ENCODE peak calls at places on chromosomes 4 and X, in seven cellular contexts. R is prostate gland, Z is SJSA1, A is esophagus muscularis mucosa, S is epithelial cell of esophagus, T is lower lobe of right lung, C is AG04450. O is an unnamed sample.

GRCh38 chr4:149997881-149998421 is 80.3 kb upstream of the DCLK2 start:
- DNase-seq in R (no peak), Z (no peak), A (no peak), S (peak), T (no peak), C (no peak), O (no peak)

GRCh38 chrX:46587753-46588171 is 14.2 kb downstream of the CHST7 start:
- DNase-seq in R (no peak), Z (peak), A (no peak), S (no peak), T (no peak), C (no peak), O (no peak)

GRCh38 chrX:71169586-71169985 is 24.9 kb downstream of the NLGN3 start:
- DNase-seq in R (no peak), Z (no peak), A (no peak), S (no peak), T (no peak), C (no peak), O (no peak)

GRCh38 chrX:71650333-71650969 is 16.9 kb upstream of the LOC101059915 start:
- DNase-seq in R (no peak), Z (no peak), A (no peak), S (no peak), T (no peak), C (no peak), O (no peak)

GRCh38 chr4:94507708-94508107 is 56.0 kb downstream of the PDLIM5 start:
- DNase-seq in R (no peak), Z (no peak), A (no peak), S (peak), T (no peak), C (peak), O (peak)

GRCh38 chr4:13151178-13151577 is 333.0 kb downstream of the RAB28 start:
- DNase-seq in R (no peak), Z (no peak), A (no peak), S (no peak), T (no peak), C (no peak), O (no peak)

GRCh38 chr4:19382993-19383392 is 868.7 kb upstream of the SLIT2 start:
- DNase-seq in R (no peak), Z (no peak), A (no peak), S (peak), T (no peak), C (no peak), O (peak)

GRCh38 chr4:126718161-126718560 is 914.6 kb upstream of the INTU start:
- DNase-seq in R (no peak), Z (no peak), A (no peak), S (no peak), T (no peak), C (no peak), O (no peak)

GRCh38 chr4:19983072-19983471 is 268.6 kb upstream of the SLIT2 start:
- DNase-seq in R (no peak), Z (no peak), A (no peak), S (peak), T (no peak), C (peak), O (peak)

GRCh38 chr4:120902925-120903324 is 19.6 kb downstream of the PRDM5 start:
- DNase-seq in R (no peak), Z (no peak), A (no peak), S (no peak), T (no peak), C (no peak), O (no peak)

GRCh38 chr4:83297548-83298260 is 13.1 kb upstream of the COQ2 start:
- DNase-seq in R (no peak), Z (no peak), A (no peak), S (peak), T (no peak), C (no peak), O (no peak)

GRCh38 chr4:145099653-145100052 is 1.5 kb downstream of the ABCE1 start:
- DNase-seq in R (no peak), Z (peak), A (no peak), S (peak), T (no peak), C (no peak), O (no peak)

GRCh38 chr4:145101091-145101490 is 3.0 kb downstream of the ABCE1 start:
- DNase-seq in R (no peak), Z (no peak), A (no peak), S (no peak), T (no peak), C (no peak), O (no peak)

GRCh38 chr4:145097821-145098674 is at the start of the genes ABCE1 and ANAPC10:
- DNase-seq in R (peak), Z (peak), A (peak), S (peak), T (peak), C (peak), O (peak)

GRCh38 chr4:145097331-145097820 is 620 bp downstream of the ANAPC10 start:
- DNase-seq in R (no peak), Z (no peak), A (no peak), S (peak), T (no peak), C (no peak), O (no peak)

DNA sequence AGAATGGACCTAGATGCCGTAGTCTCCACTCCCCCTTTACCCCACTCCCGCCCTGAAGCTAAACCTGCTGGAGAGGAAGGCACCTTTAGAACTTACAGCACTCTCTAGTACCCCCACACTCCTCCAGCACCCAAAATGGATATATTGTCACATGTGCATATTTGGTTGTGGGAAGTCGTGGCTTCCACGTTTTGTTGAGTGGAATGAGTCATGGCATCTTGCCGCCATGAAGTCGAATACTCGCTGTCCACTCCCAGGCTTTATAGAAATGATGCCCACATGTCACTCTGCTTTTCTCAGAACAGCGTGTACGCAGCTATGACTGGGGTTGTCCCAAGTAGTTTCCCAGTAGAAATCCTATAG is 545 bp downstream of the ABCE1 start:
- DNase-seq in R (peak), Z (no peak), A (no peak), S (peak), T (no peak), C (no peak), O (peak)
- H3K4me3 ChIP-seq in R (peak), Z (peak), A (peak), S (peak), T (peak), C (peak), O (peak)

GRCh38 chrX:115894087-115894486 is 276.5 kb upstream of the AGTR2 start:
- DNase-seq in R (no peak), Z (no peak), A (no peak), S (peak), T (no peak), C (no peak), O (no peak)
- H3K4me3 ChIP-seq in R (no peak), Z (no peak), A (no peak), S (no peak), T (no peak), C (no peak), O (no peak)

DNA sequence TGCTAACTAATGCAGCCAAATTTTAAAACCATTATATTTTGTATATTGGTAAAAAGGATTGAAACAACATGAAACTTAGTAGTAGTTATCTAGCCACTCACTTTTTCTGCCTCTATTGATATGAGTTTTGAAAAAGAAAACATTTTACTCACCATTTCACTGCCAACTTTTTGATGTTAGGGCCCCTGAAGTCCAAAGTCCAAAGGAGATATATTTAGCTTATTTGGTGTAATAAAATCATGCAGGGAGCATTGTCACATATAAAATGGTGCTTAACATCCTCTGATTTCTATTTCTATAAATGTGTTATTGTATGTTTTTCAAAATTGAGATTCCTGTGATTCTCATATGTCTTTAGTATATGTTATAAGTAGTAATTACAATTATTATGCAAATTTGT is 24.5 kb upstream of the CXCL3 start:
- DNase-seq in R (no peak), Z (no peak), A (no peak), S (no peak), T (no peak), C (no peak), O (no peak)
- H3K4me3 ChIP-seq in R (no peak), Z (no peak), A (no peak), S (no peak), T (no peak), C (no peak), O (no peak)

DNA sequence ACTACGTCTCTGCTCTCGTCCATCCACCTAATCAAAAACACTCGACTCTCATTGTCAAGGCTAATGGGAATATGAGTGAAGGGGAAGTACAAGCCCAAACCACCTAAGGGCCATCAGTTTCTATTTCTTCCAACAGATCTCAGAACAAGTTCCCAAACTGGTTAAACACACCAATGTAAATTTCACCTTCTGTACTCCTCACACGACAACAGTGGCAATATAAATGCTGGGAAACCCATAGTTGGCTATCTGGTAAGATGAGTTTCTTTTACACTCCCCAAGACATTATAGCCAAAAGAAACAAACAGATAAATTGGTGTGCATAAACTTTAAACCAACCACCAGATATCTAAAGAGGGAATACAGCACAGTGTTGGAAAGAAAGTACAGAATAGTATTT is 21.9 kb downstream of the ACSL1 start:
- DNase-seq in R (no peak), Z (no peak), A (no peak), S (peak), T (no peak), C (no peak), O (no peak)
- H3K4me3 ChIP-seq in R (peak), Z (no peak), A (no peak), S (no peak), T (peak), C (no peak), O (no peak)

GRCh38 chr4:113222006-113222405 is 172.6 kb downstream of the ANK2 start:
- DNase-seq in R (no peak), Z (peak), A (no peak), S (no peak), T (no peak), C (no peak), O (no peak)

GRCh38 chr4:113222431-113222979 is 173.1 kb downstream of the ANK2 start:
- DNase-seq in R (no peak), Z (no peak), A (no peak), S (no peak), T (no peak), C (no peak), O (peak)

GRCh38 chr4:113223001-113223400 is 173.5 kb downstream of the ANK2 start:
- DNase-seq in R (no peak), Z (no peak), A (no peak), S (no peak), T (no peak), C (no peak), O (no peak)
- H3K4me3 ChIP-seq in R (no peak), Z (no peak), A (no peak), S (no peak), T (no peak), C (no peak), O (no peak)

DNA sequence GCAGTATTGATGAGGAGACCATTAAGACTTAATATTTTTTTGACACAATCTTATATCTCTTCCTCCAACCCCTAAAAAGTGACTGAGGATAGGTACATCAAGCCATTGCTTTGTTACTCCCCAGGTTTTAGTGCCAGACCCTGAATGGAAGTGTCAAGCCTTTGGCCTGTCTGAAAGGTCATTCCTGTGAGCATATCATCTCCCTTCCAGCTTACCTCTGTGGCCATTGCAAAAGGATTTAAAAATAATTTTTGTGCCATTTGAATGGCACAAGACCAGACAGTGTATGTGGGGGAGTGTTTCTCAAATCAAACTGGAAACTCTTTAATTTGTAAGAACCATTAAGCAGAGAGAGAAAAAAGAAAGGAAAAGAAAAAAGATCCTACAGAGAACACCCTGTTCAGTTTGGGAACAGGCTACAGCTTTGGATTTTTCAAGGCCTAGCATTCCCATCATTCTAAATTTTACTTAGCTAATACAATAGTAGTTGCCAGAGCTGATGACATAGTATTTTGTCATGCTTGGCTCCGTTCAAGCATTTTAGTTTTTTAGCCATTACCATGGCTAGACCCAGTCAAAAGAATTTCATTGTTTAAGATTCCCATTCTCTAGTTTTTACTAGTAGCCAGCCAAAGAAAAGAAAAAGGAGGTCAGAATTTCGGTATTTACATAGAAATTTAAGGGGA is 49.6 kb downstream of the HPF1 start:
- DNase-seq in R (no peak), Z (peak), A (no peak), S (no peak), T (no peak), C (no peak), O (no peak)
- H3K4me3 ChIP-seq in R (no peak), Z (no peak), A (no peak), S (no peak), T (no peak), C (no peak), O (no peak)

GRCh38 chrX:104567506-104567905 is 1.5 kb downstream of the IL1RAPL2 start:
- DNase-seq in R (no peak), Z (no peak), A (no peak), S (no peak), T (no peak), C (no peak), O (no peak)

GRCh38 chrX:104565791-104566687 is at the start of gene IL1RAPL2:
- DNase-seq in R (peak), Z (peak), A (no peak), S (peak), T (peak), C (no peak), O (no peak)

GRCh38 chrX:104564921-104565703 is 887 bp upstream of the IL1RAPL2 start:
- DNase-seq in R (no peak), Z (no peak), A (no peak), S (peak), T (no peak), C (no peak), O (no peak)

GRCh38 chrX:104568304-104568915 is 2.4 kb downstream of the IL1RAPL2 start:
- DNase-seq in R (no peak), Z (no peak), A (no peak), S (no peak), T (no peak), C (no peak), O (no peak)

DNA sequence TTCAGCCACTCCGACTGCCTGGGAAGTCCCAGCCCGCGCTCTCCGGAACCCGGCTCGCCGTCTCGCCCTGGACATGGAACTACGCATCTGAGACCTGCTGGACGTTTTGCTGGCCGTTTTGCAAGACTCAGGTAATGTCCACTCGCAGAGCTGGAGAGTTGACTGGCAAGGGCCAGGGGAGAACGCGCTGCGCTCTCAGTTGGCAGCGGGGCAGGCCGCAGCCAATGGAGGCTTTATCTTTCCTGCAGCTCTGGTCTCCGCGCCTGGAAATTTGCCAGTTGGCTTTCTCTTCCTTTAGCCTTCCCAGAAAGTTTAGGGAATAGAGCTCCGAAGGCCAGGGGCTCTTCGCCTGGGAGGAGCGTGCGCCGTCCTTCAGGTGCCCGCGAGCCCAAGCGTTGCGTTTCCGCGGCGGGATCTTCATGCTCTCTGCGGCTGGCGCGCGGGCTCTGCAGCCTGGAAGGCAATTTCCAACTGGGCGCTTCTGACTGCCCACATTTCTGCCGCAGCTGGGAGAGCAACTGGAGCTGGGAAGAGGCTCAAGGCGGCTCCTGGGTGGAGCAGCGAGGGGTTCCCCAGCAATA is 1.0 kb downstream of the IL1RAPL2 start:
- DNase-seq in R (no peak), Z (no peak), A (no peak), S (peak), T (no peak), C (no peak), O (no peak)
- H3K4me3 ChIP-seq in R (no peak), Z (no peak), A (peak), S (no peak), T (peak), C (no peak), O (peak)

GRCh38 chrX:97616883-97617510 is 733.3 kb downstream of the RPA4 start:
- DNase-seq in R (no peak), Z (no peak), A (no peak), S (peak), T (no peak), C (peak), O (peak)

DNA sequence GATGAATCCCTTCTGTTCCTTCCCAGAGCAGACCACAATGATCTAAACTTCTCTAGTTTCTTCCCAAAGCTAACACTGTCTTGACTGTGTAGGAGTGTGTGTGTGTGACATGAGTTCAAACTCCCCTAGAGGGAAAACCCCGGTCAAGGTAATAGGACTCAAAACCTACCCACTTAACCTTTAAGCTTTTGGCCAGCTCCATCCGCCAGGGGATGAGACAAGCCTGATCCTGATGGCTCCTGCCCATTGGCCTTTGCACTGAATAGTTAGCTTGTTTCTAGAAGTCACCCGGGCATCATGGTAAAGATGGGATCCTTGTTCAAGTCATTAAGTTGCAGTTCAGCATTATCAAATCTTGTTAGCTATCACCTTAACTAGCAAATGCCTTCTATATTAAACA is 738.4 kb downstream of the RPA4 start:
- DNase-seq in R (no peak), Z (no peak), A (no peak), S (no peak), T (no peak), C (no peak), O (no peak)
- H3K4me3 ChIP-seq in R (no peak), Z (no peak), A (no peak), S (no peak), T (no peak), C (no peak), O (no peak)

GRCh38 chr4:40311811-40312346 is 23.3 kb upstream of the CHRNA9 start:
- DNase-seq in R (peak), Z (no peak), A (no peak), S (no peak), T (no peak), C (no peak), O (no peak)
- H3K4me3 ChIP-seq in R (no peak), Z (no peak), A (no peak), S (no peak), T (no peak), C (no peak), O (no peak)

GRCh38 chr4:158845166-158846041 is 76.6 kb downstream of the FNIP2 start:
- DNase-seq in R (no peak), Z (no peak), A (no peak), S (no peak), T (no peak), C (no peak), O (no peak)
- H3K4me3 ChIP-seq in R (no peak), Z (no peak), A (no peak), S (no peak), T (no peak), C (no peak), O (no peak)